ENCODE peak calls at places on chromosome 6, in six cellular contexts. One of them, this sample, is unnamed.

GRCh38 chr6:95768539-95768938 is 191.2 kb downstream of the MANEA start:
- DNase-seq in IMR-90: no peak
- DNase-seq in ELR: no peak
- DNase-seq in glutamatergic neuron: peak
- DNase-seq in lower lobe of right lung: no peak
- DNase-seq in CD4-positive, CD25-positive, alpha-beta regulatory T cell: no peak
- DNase-seq in this sample: no peak

GRCh38 chr6:136586295-136586694 is 36.1 kb upstream of the MAP7 start:
- DNase-seq in IMR-90: peak
- DNase-seq in lower lobe of right lung: no peak
- DNase-seq in CD4-positive, CD25-positive, alpha-beta regulatory T cell: no peak
- DNase-seq in glutamatergic neuron: no peak
- DNase-seq in ELR: peak
- DNase-seq in this sample: no peak

GRCh38 chr6:16343593-16343992 is 105.2 kb downstream of the GMPR start:
- DNase-seq in glutamatergic neuron: no peak
- DNase-seq in IMR-90: no peak
- DNase-seq in lower lobe of right lung: no peak
- DNase-seq in CD4-positive, CD25-positive, alpha-beta regulatory T cell: no peak
- DNase-seq in ELR: no peak
- DNase-seq in this sample: no peak

GRCh38 chr6:170174771-170175643 is 115.9 kb downstream of the DLL1 start:
- DNase-seq in IMR-90: no peak
- DNase-seq in CD4-positive, CD25-positive, alpha-beta regulatory T cell: no peak
- DNase-seq in glutamatergic neuron: no peak
- DNase-seq in ELR: no peak
- DNase-seq in lower lobe of right lung: peak
- DNase-seq in this sample: peak

GRCh38 chr6:15184441-15184861 is 61.4 kb upstream of the JARID2 start:
- DNase-seq in CD4-positive, CD25-positive, alpha-beta regulatory T cell: peak
- DNase-seq in ELR: peak
- DNase-seq in glutamatergic neuron: no peak
- DNase-seq in IMR-90: no peak
- DNase-seq in lower lobe of right lung: no peak
- DNase-seq in this sample: peak

GRCh38 chr6:126650931-126651330 is 311.0 kb downstream of the CENPW start:
- DNase-seq in glutamatergic neuron: no peak
- DNase-seq in ELR: no peak
- DNase-seq in CD4-positive, CD25-positive, alpha-beta regulatory T cell: no peak
- DNase-seq in lower lobe of right lung: no peak
- DNase-seq in IMR-90: peak
- DNase-seq in this sample: no peak

GRCh38 chr6:148629910-148630470 is 116.8 kb upstream of the UST start:
- DNase-seq in glutamatergic neuron: no peak
- DNase-seq in IMR-90: no peak
- DNase-seq in lower lobe of right lung: no peak
- DNase-seq in ELR: peak
- DNase-seq in CD4-positive, CD25-positive, alpha-beta regulatory T cell: no peak
- DNase-seq in this sample: no peak

GRCh38 chr6:159233365-159234101 is 64.3 kb downstream of the FNDC1 start:
- DNase-seq in glutamatergic neuron: peak
- DNase-seq in lower lobe of right lung: no peak
- DNase-seq in IMR-90: no peak
- DNase-seq in CD4-positive, CD25-positive, alpha-beta regulatory T cell: no peak
- DNase-seq in ELR: no peak
- DNase-seq in this sample: no peak

GRCh38 chr6:20810732-20811111 is 276.5 kb downstream of the CDKAL1 start:
- DNase-seq in IMR-90: no peak
- DNase-seq in ELR: peak
- DNase-seq in glutamatergic neuron: no peak
- DNase-seq in lower lobe of right lung: no peak
- DNase-seq in CD4-positive, CD25-positive, alpha-beta regulatory T cell: no peak
- DNase-seq in this sample: no peak

GRCh38 chr6:125273965-125274364 is 27.8 kb downstream of the HDDC2 start:
- DNase-seq in CD4-positive, CD25-positive, alpha-beta regulatory T cell: no peak
- DNase-seq in lower lobe of right lung: no peak
- DNase-seq in ELR: peak
- DNase-seq in IMR-90: peak
- DNase-seq in glutamatergic neuron: no peak
- DNase-seq in this sample: peak

GRCh38 chr6:156780117-156780641 is 3.0 kb downstream of the ARID1B start:
- DNase-seq in glutamatergic neuron: no peak
- DNase-seq in ELR: peak
- DNase-seq in CD4-positive, CD25-positive, alpha-beta regulatory T cell: peak
- DNase-seq in IMR-90: peak
- DNase-seq in lower lobe of right lung: no peak
- DNase-seq in this sample: peak

GRCh38 chr6:26194774-26195375 is 107.6 kb downstream of the HFE start:
- DNase-seq in glutamatergic neuron: no peak
- DNase-seq in CD4-positive, CD25-positive, alpha-beta regulatory T cell: no peak
- DNase-seq in lower lobe of right lung: no peak
- DNase-seq in IMR-90: peak
- DNase-seq in ELR: no peak
- DNase-seq in this sample: no peak

GRCh38 chr6:158422629-158423238 is 110.5 kb downstream of the TULP4 start:
- DNase-seq in CD4-positive, CD25-positive, alpha-beta regulatory T cell: no peak
- DNase-seq in IMR-90: no peak
- DNase-seq in glutamatergic neuron: no peak
- DNase-seq in lower lobe of right lung: no peak
- DNase-seq in ELR: no peak
- DNase-seq in this sample: no peak

GRCh38 chr6:90420495-90420894 is 123.9 kb upstream of the BACH2 start:
- DNase-seq in IMR-90: no peak
- DNase-seq in lower lobe of right lung: no peak
- DNase-seq in glutamatergic neuron: no peak
- DNase-seq in CD4-positive, CD25-positive, alpha-beta regulatory T cell: no peak
- DNase-seq in ELR: no peak
- DNase-seq in this sample: no peak

GRCh38 chr6:129733290-129733689 is 23.3 kb upstream of the ARHGAP18 start:
- DNase-seq in ELR: no peak
- DNase-seq in glutamatergic neuron: no peak
- DNase-seq in CD4-positive, CD25-positive, alpha-beta regulatory T cell: peak
- DNase-seq in lower lobe of right lung: no peak
- DNase-seq in IMR-90: no peak
- DNase-seq in this sample: no peak

GRCh38 chr6:130743175-130743574 is 84.0 kb upstream of the SMLR1 start:
- DNase-seq in CD4-positive, CD25-positive, alpha-beta regulatory T cell: no peak
- DNase-seq in IMR-90: no peak
- DNase-seq in glutamatergic neuron: no peak
- DNase-seq in lower lobe of right lung: no peak
- DNase-seq in ELR: peak
- DNase-seq in this sample: peak

GRCh38 chr6:150620244-150620643 is 20.6 kb downstream of the PLEKHG1 start:
- DNase-seq in lower lobe of right lung: no peak
- DNase-seq in glutamatergic neuron: no peak
- DNase-seq in IMR-90: no peak
- DNase-seq in CD4-positive, CD25-positive, alpha-beta regulatory T cell: no peak
- DNase-seq in ELR: no peak
- DNase-seq in this sample: no peak

GRCh38 chr6:35487653-35488516 is 9.0 kb downstream of the TEAD3 start:
- DNase-seq in CD4-positive, CD25-positive, alpha-beta regulatory T cell: no peak
- DNase-seq in IMR-90: peak
- DNase-seq in glutamatergic neuron: no peak
- DNase-seq in lower lobe of right lung: peak
- DNase-seq in ELR: peak
- DNase-seq in this sample: peak

GRCh38 chr6:37566209-37566859 is 66.6 kb upstream of the CCDC167 start:
- DNase-seq in CD4-positive, CD25-positive, alpha-beta regulatory T cell: peak
- DNase-seq in lower lobe of right lung: peak
- DNase-seq in IMR-90: no peak
- DNase-seq in glutamatergic neuron: peak
- DNase-seq in ELR: peak
- DNase-seq in this sample: peak

GRCh38 chr6:79455446-79455845 is 81.8 kb downstream of the LCA5 start:
- DNase-seq in lower lobe of right lung: no peak
- DNase-seq in glutamatergic neuron: no peak
- DNase-seq in ELR: no peak
- DNase-seq in CD4-positive, CD25-positive, alpha-beta regulatory T cell: no peak
- DNase-seq in IMR-90: no peak
- DNase-seq in this sample: no peak

GRCh38 chr6:139852484-139853140 is 478.2 kb upstream of the CITED2 start:
- DNase-seq in lower lobe of right lung: no peak
- DNase-seq in IMR-90: peak
- DNase-seq in glutamatergic neuron: no peak
- DNase-seq in CD4-positive, CD25-positive, alpha-beta regulatory T cell: no peak
- DNase-seq in ELR: peak
- DNase-seq in this sample: peak

GRCh38 chr6:13262302-13263006 is 65.9 kb downstream of the TBC1D7 start:
- DNase-seq in ELR: peak
- DNase-seq in CD4-positive, CD25-positive, alpha-beta regulatory T cell: no peak
- DNase-seq in lower lobe of right lung: no peak
- DNase-seq in IMR-90: no peak
- DNase-seq in glutamatergic neuron: no peak
- DNase-seq in this sample: no peak

GRCh38 chr6:7467007-7467897 is 74.2 kb upstream of the DSP start:
- DNase-seq in CD4-positive, CD25-positive, alpha-beta regulatory T cell: no peak
- DNase-seq in glutamatergic neuron: no peak
- DNase-seq in IMR-90: peak
- DNase-seq in ELR: no peak
- DNase-seq in lower lobe of right lung: no peak
- DNase-seq in this sample: peak

GRCh38 chr6:39903656-39904055 is 30.6 kb downstream of the MOCS1 start:
- DNase-seq in IMR-90: no peak
- DNase-seq in ELR: no peak
- DNase-seq in glutamatergic neuron: no peak
- DNase-seq in lower lobe of right lung: no peak
- DNase-seq in CD4-positive, CD25-positive, alpha-beta regulatory T cell: no peak
- DNase-seq in this sample: no peak

GRCh38 chr6:18168264-18168663 is 13.0 kb downstream of the KDM1B start:
- DNase-seq in glutamatergic neuron: no peak
- DNase-seq in lower lobe of right lung: no peak
- DNase-seq in ELR: no peak
- DNase-seq in IMR-90: no peak
- DNase-seq in CD4-positive, CD25-positive, alpha-beta regulatory T cell: no peak
- DNase-seq in this sample: no peak

This sample was measured in Daoy.